ENCODE peak calls at places on chromosomes 2 and 18, in ten cellular contexts. One of them, this sample, is unnamed.
A peak's percentile ranks its signal among the peaks of the same experiment; 100 is the strongest.

GRCh38 chr2:140454717-140455116 is 1674.5 kb upstream of the NXPH2 start:
- DNase-seq in stimulated activated CD8-positive, alpha-beta memory T cell treated with anti-CD3 and anti-CD28 coated beads, Interleukin-15, amount 100 ng/mL, for 1 hour: no peak
- DNase-seq in stimulated activated naive CD8-positive, alpha-beta T cell treated with anti-CD3 and anti-CD28 coated beads, Interleukin-15, Interleukin-2, amounts not matched to agents 100 U/mL and 50 U/mL, for 24 hours: no peak
- DNase-seq in adipocyte: peak; percentile 69
- DNase-seq in lung: no peak
- DNase-seq in mucosa of descending colon: no peak
- DNase-seq in SK-N-DZ: no peak
- DNase-seq in psoas muscle: no peak
- DNase-seq in activated naive CD4-positive, alpha-beta T cell treated with anti-CD3 and anti-CD28 coated beads, Interleukin-2, amount 10 ng/mL, durations not matched to agents 7 days and 5 days: no peak
- DNase-seq in stimulated activated CD4-positive, alpha-beta T cell treated with anti-CD3 and anti-CD28 coated beads, Interleukin-4, amount 100 ng/mL, for 24 hours: no peak
- DNase-seq in this sample: peak; percentile 14

GRCh38 chr2:238999290-238999741 is 151.4 kb downstream of the TWIST2 start:
- DNase-seq in stimulated activated CD8-positive, alpha-beta memory T cell treated with anti-CD3 and anti-CD28 coated beads, Interleukin-15, amount 100 ng/mL, for 1 hour: no peak
- DNase-seq in stimulated activated naive CD8-positive, alpha-beta T cell treated with anti-CD3 and anti-CD28 coated beads, Interleukin-15, Interleukin-2, amounts not matched to agents 100 U/mL and 50 U/mL, for 24 hours: no peak
- DNase-seq in adipocyte: no peak
- DNase-seq in lung: no peak
- DNase-seq in mucosa of descending colon: no peak
- DNase-seq in SK-N-DZ: no peak
- DNase-seq in psoas muscle: peak; percentile 34
- DNase-seq in activated naive CD4-positive, alpha-beta T cell treated with anti-CD3 and anti-CD28 coated beads, Interleukin-2, amount 10 ng/mL, durations not matched to agents 7 days and 5 days: peak; percentile 1
- DNase-seq in stimulated activated CD4-positive, alpha-beta T cell treated with anti-CD3 and anti-CD28 coated beads, Interleukin-4, amount 100 ng/mL, for 24 hours: no peak
- DNase-seq in this sample: no peak

GRCh38 chr2:119486196-119486827 is 38.0 kb downstream of the SCTR start:
- DNase-seq in stimulated activated CD8-positive, alpha-beta memory T cell treated with anti-CD3 and anti-CD28 coated beads, Interleukin-15, amount 100 ng/mL, for 1 hour: no peak
- DNase-seq in stimulated activated naive CD8-positive, alpha-beta T cell treated with anti-CD3 and anti-CD28 coated beads, Interleukin-15, Interleukin-2, amounts not matched to agents 100 U/mL and 50 U/mL, for 24 hours: no peak
- DNase-seq in adipocyte: no peak
- DNase-seq in lung: peak; percentile 21
- DNase-seq in mucosa of descending colon: no peak
- DNase-seq in SK-N-DZ: no peak
- DNase-seq in psoas muscle: no peak
- DNase-seq in activated naive CD4-positive, alpha-beta T cell treated with anti-CD3 and anti-CD28 coated beads, Interleukin-2, amount 10 ng/mL, durations not matched to agents 7 days and 5 days: no peak
- DNase-seq in stimulated activated CD4-positive, alpha-beta T cell treated with anti-CD3 and anti-CD28 coated beads, Interleukin-4, amount 100 ng/mL, for 24 hours: no peak
- DNase-seq in this sample: no peak

GRCh38 chr2:36570416-36570815 is 27.6 kb downstream of the FEZ2 start:
- DNase-seq in stimulated activated CD8-positive, alpha-beta memory T cell treated with anti-CD3 and anti-CD28 coated beads, Interleukin-15, amount 100 ng/mL, for 1 hour: no peak
- DNase-seq in stimulated activated naive CD8-positive, alpha-beta T cell treated with anti-CD3 and anti-CD28 coated beads, Interleukin-15, Interleukin-2, amounts not matched to agents 100 U/mL and 50 U/mL, for 24 hours: no peak
- DNase-seq in adipocyte: peak; percentile 40
- DNase-seq in lung: no peak
- DNase-seq in mucosa of descending colon: no peak
- DNase-seq in SK-N-DZ: no peak
- DNase-seq in psoas muscle: no peak
- DNase-seq in activated naive CD4-positive, alpha-beta T cell treated with anti-CD3 and anti-CD28 coated beads, Interleukin-2, amount 10 ng/mL, durations not matched to agents 7 days and 5 days: no peak
- DNase-seq in stimulated activated CD4-positive, alpha-beta T cell treated with anti-CD3 and anti-CD28 coated beads, Interleukin-4, amount 100 ng/mL, for 24 hours: no peak
- DNase-seq in this sample: no peak

GRCh38 chr18:27970321-27970720 is 206.6 kb downstream of the CDH2 start:
- DNase-seq in stimulated activated CD8-positive, alpha-beta memory T cell treated with anti-CD3 and anti-CD28 coated beads, Interleukin-15, amount 100 ng/mL, for 1 hour: no peak
- DNase-seq in stimulated activated naive CD8-positive, alpha-beta T cell treated with anti-CD3 and anti-CD28 coated beads, Interleukin-15, Interleukin-2, amounts not matched to agents 100 U/mL and 50 U/mL, for 24 hours: no peak
- DNase-seq in adipocyte: no peak
- DNase-seq in lung: no peak
- DNase-seq in mucosa of descending colon: no peak
- DNase-seq in SK-N-DZ: no peak
- DNase-seq in psoas muscle: no peak
- DNase-seq in activated naive CD4-positive, alpha-beta T cell treated with anti-CD3 and anti-CD28 coated beads, Interleukin-2, amount 10 ng/mL, durations not matched to agents 7 days and 5 days: no peak
- DNase-seq in stimulated activated CD4-positive, alpha-beta T cell treated with anti-CD3 and anti-CD28 coated beads, Interleukin-4, amount 100 ng/mL, for 24 hours: no peak
- DNase-seq in this sample: no peak

GRCh38 chr2:231930601-231931281 is 4.5 kb upstream of the NPPC start:
- DNase-seq in stimulated activated CD8-positive, alpha-beta memory T cell treated with anti-CD3 and anti-CD28 coated beads, Interleukin-15, amount 100 ng/mL, for 1 hour: no peak
- DNase-seq in stimulated activated naive CD8-positive, alpha-beta T cell treated with anti-CD3 and anti-CD28 coated beads, Interleukin-15, Interleukin-2, amounts not matched to agents 100 U/mL and 50 U/mL, for 24 hours: no peak
- DNase-seq in adipocyte: no peak
- DNase-seq in lung: no peak
- DNase-seq in mucosa of descending colon: no peak
- DNase-seq in SK-N-DZ: no peak
- DNase-seq in psoas muscle: peak; percentile 61
- DNase-seq in activated naive CD4-positive, alpha-beta T cell treated with anti-CD3 and anti-CD28 coated beads, Interleukin-2, amount 10 ng/mL, durations not matched to agents 7 days and 5 days: no peak
- DNase-seq in stimulated activated CD4-positive, alpha-beta T cell treated with anti-CD3 and anti-CD28 coated beads, Interleukin-4, amount 100 ng/mL, for 24 hours: no peak
- DNase-seq in this sample: no peak

GRCh38 chr2:162175720-162176119 is 23.7 kb upstream of the GCG start:
- DNase-seq in stimulated activated CD8-positive, alpha-beta memory T cell treated with anti-CD3 and anti-CD28 coated beads, Interleukin-15, amount 100 ng/mL, for 1 hour: no peak
- DNase-seq in stimulated activated naive CD8-positive, alpha-beta T cell treated with anti-CD3 and anti-CD28 coated beads, Interleukin-15, Interleukin-2, amounts not matched to agents 100 U/mL and 50 U/mL, for 24 hours: no peak
- DNase-seq in adipocyte: no peak
- DNase-seq in lung: no peak
- DNase-seq in mucosa of descending colon: no peak
- DNase-seq in SK-N-DZ: no peak
- DNase-seq in psoas muscle: no peak
- DNase-seq in activated naive CD4-positive, alpha-beta T cell treated with anti-CD3 and anti-CD28 coated beads, Interleukin-2, amount 10 ng/mL, durations not matched to agents 7 days and 5 days: no peak
- DNase-seq in stimulated activated CD4-positive, alpha-beta T cell treated with anti-CD3 and anti-CD28 coated beads, Interleukin-4, amount 100 ng/mL, for 24 hours: no peak
- DNase-seq in this sample: no peak

GRCh38 chr2:23628926-23629325 is 243.9 kb downstream of the KLHL29 start:
- DNase-seq in stimulated activated CD8-positive, alpha-beta memory T cell treated with anti-CD3 and anti-CD28 coated beads, Interleukin-15, amount 100 ng/mL, for 1 hour: no peak
- DNase-seq in stimulated activated naive CD8-positive, alpha-beta T cell treated with anti-CD3 and anti-CD28 coated beads, Interleukin-15, Interleukin-2, amounts not matched to agents 100 U/mL and 50 U/mL, for 24 hours: no peak
- DNase-seq in adipocyte: no peak
- DNase-seq in lung: no peak
- DNase-seq in mucosa of descending colon: no peak
- DNase-seq in SK-N-DZ: no peak
- DNase-seq in psoas muscle: no peak
- DNase-seq in activated naive CD4-positive, alpha-beta T cell treated with anti-CD3 and anti-CD28 coated beads, Interleukin-2, amount 10 ng/mL, durations not matched to agents 7 days and 5 days: no peak
- DNase-seq in stimulated activated CD4-positive, alpha-beta T cell treated with anti-CD3 and anti-CD28 coated beads, Interleukin-4, amount 100 ng/mL, for 24 hours: no peak
- DNase-seq in this sample: no peak

GRCh38 chr2:67260348-67261277 is 136.5 kb upstream of the ETAA1 start:
- DNase-seq in stimulated activated CD8-positive, alpha-beta memory T cell treated with anti-CD3 and anti-CD28 coated beads, Interleukin-15, amount 100 ng/mL, for 1 hour: no peak
- DNase-seq in stimulated activated naive CD8-positive, alpha-beta T cell treated with anti-CD3 and anti-CD28 coated beads, Interleukin-15, Interleukin-2, amounts not matched to agents 100 U/mL and 50 U/mL, for 24 hours: no peak
- DNase-seq in adipocyte: peak; percentile 96
- DNase-seq in lung: peak; percentile 42
- DNase-seq in mucosa of descending colon: peak; percentile 56
- DNase-seq in SK-N-DZ: no peak
- DNase-seq in psoas muscle: peak; percentile 52
- DNase-seq in activated naive CD4-positive, alpha-beta T cell treated with anti-CD3 and anti-CD28 coated beads, Interleukin-2, amount 10 ng/mL, durations not matched to agents 7 days and 5 days: no peak
- DNase-seq in stimulated activated CD4-positive, alpha-beta T cell treated with anti-CD3 and anti-CD28 coated beads, Interleukin-4, amount 100 ng/mL, for 24 hours: no peak
- DNase-seq in this sample: no peak

GRCh38 chr2:225328192-225328591 is 71.3 kb upstream of the NYAP2 start:
- DNase-seq in stimulated activated CD8-positive, alpha-beta memory T cell treated with anti-CD3 and anti-CD28 coated beads, Interleukin-15, amount 100 ng/mL, for 1 hour: no peak
- DNase-seq in stimulated activated naive CD8-positive, alpha-beta T cell treated with anti-CD3 and anti-CD28 coated beads, Interleukin-15, Interleukin-2, amounts not matched to agents 100 U/mL and 50 U/mL, for 24 hours: no peak
- DNase-seq in adipocyte: peak; percentile 27
- DNase-seq in lung: no peak
- DNase-seq in mucosa of descending colon: no peak
- DNase-seq in SK-N-DZ: no peak
- DNase-seq in psoas muscle: no peak
- DNase-seq in activated naive CD4-positive, alpha-beta T cell treated with anti-CD3 and anti-CD28 coated beads, Interleukin-2, amount 10 ng/mL, durations not matched to agents 7 days and 5 days: no peak
- DNase-seq in stimulated activated CD4-positive, alpha-beta T cell treated with anti-CD3 and anti-CD28 coated beads, Interleukin-4, amount 100 ng/mL, for 24 hours: no peak
- DNase-seq in this sample: no peak

GRCh38 chr18:26103579-26103978 is 13.2 kb upstream of the SS18 start:
- DNase-seq in stimulated activated CD8-positive, alpha-beta memory T cell treated with anti-CD3 and anti-CD28 coated beads, Interleukin-15, amount 100 ng/mL, for 1 hour: no peak
- DNase-seq in stimulated activated naive CD8-positive, alpha-beta T cell treated with anti-CD3 and anti-CD28 coated beads, Interleukin-15, Interleukin-2, amounts not matched to agents 100 U/mL and 50 U/mL, for 24 hours: peak; percentile 47
- DNase-seq in adipocyte: no peak
- DNase-seq in lung: peak; percentile 49
- DNase-seq in mucosa of descending colon: peak; percentile 20
- DNase-seq in SK-N-DZ: peak; percentile 11
- DNase-seq in psoas muscle: no peak
- DNase-seq in activated naive CD4-positive, alpha-beta T cell treated with anti-CD3 and anti-CD28 coated beads, Interleukin-2, amount 10 ng/mL, durations not matched to agents 7 days and 5 days: peak; percentile 62
- DNase-seq in stimulated activated CD4-positive, alpha-beta T cell treated with anti-CD3 and anti-CD28 coated beads, Interleukin-4, amount 100 ng/mL, for 24 hours: peak; percentile 33
- DNase-seq in this sample: no peak

GRCh38 chr2:29033172-29033571 is 41.2 kb downstream of the PCARE start:
- DNase-seq in stimulated activated CD8-positive, alpha-beta memory T cell treated with anti-CD3 and anti-CD28 coated beads, Interleukin-15, amount 100 ng/mL, for 1 hour: no peak
- DNase-seq in stimulated activated naive CD8-positive, alpha-beta T cell treated with anti-CD3 and anti-CD28 coated beads, Interleukin-15, Interleukin-2, amounts not matched to agents 100 U/mL and 50 U/mL, for 24 hours: no peak
- DNase-seq in adipocyte: peak; percentile 17
- DNase-seq in lung: no peak
- DNase-seq in mucosa of descending colon: no peak
- DNase-seq in SK-N-DZ: no peak
- DNase-seq in psoas muscle: no peak
- DNase-seq in activated naive CD4-positive, alpha-beta T cell treated with anti-CD3 and anti-CD28 coated beads, Interleukin-2, amount 10 ng/mL, durations not matched to agents 7 days and 5 days: no peak
- DNase-seq in stimulated activated CD4-positive, alpha-beta T cell treated with anti-CD3 and anti-CD28 coated beads, Interleukin-4, amount 100 ng/mL, for 24 hours: no peak
- DNase-seq in this sample: no peak

GRCh38 chr2:185757356-185757755 is 18.8 kb downstream of the FSIP2 start:
- DNase-seq in stimulated activated CD8-positive, alpha-beta memory T cell treated with anti-CD3 and anti-CD28 coated beads, Interleukin-15, amount 100 ng/mL, for 1 hour: no peak
- DNase-seq in stimulated activated naive CD8-positive, alpha-beta T cell treated with anti-CD3 and anti-CD28 coated beads, Interleukin-15, Interleukin-2, amounts not matched to agents 100 U/mL and 50 U/mL, for 24 hours: no peak
- DNase-seq in adipocyte: peak; percentile 6
- DNase-seq in lung: no peak
- DNase-seq in mucosa of descending colon: no peak
- DNase-seq in SK-N-DZ: no peak
- DNase-seq in psoas muscle: no peak
- DNase-seq in activated naive CD4-positive, alpha-beta T cell treated with anti-CD3 and anti-CD28 coated beads, Interleukin-2, amount 10 ng/mL, durations not matched to agents 7 days and 5 days: no peak
- DNase-seq in stimulated activated CD4-positive, alpha-beta T cell treated with anti-CD3 and anti-CD28 coated beads, Interleukin-4, amount 100 ng/mL, for 24 hours: no peak
- DNase-seq in this sample: peak; percentile 6

This sample was measured in NCI-H460.